ENCODE peak calls at places on chromosomes 7 and 10, in nine cellular contexts. One of them, this sample, is unnamed.
A peak's percentile ranks its signal among the peaks of the same experiment; 100 is the strongest.

GRCh38 chr10:121823993-121824463 is 103.8 kb downstream of the ATE1 start:
- DNase-seq in tibial nerve: no peak
- DNase-seq in T-helper 9 cell: no peak
- DNase-seq in naive thymus-derived CD8-positive, alpha-beta T cell: no peak
- DNase-seq in neural progenitor cell: peak; percentile 43
- DNase-seq in NCI-H1417: peak; percentile 3
- DNase-seq in GM13976: peak; percentile 65
- DNase-seq in LoVo: peak; percentile 13
- DNase-seq in psoas muscle: no peak
- DNase-seq in this sample: no peak

GRCh38 chr10:11874568-11875182 is 51.5 kb downstream of the PROSER2 start:
- DNase-seq in tibial nerve: no peak
- DNase-seq in T-helper 9 cell: no peak
- DNase-seq in naive thymus-derived CD8-positive, alpha-beta T cell: peak; percentile 74
- DNase-seq in neural progenitor cell: peak; percentile 87
- DNase-seq in NCI-H1417: peak; percentile 65
- DNase-seq in GM13976: peak; percentile 78
- DNase-seq in LoVo: peak; percentile 65
- DNase-seq in psoas muscle: peak; percentile 30
- DNase-seq in this sample: no peak

GRCh38 chr10:12945709-12946359 is 55.7 kb downstream of the CCDC3 start:
- DNase-seq in tibial nerve: no peak
- DNase-seq in T-helper 9 cell: no peak
- DNase-seq in naive thymus-derived CD8-positive, alpha-beta T cell: no peak
- DNase-seq in neural progenitor cell: no peak
- DNase-seq in NCI-H1417: no peak
- DNase-seq in GM13976: no peak
- DNase-seq in LoVo: no peak
- DNase-seq in psoas muscle: no peak
- DNase-seq in this sample: no peak

GRCh38 chr10:11517150-11517549 is 94.3 kb downstream of the USP6NL start:
- DNase-seq in tibial nerve: no peak
- DNase-seq in T-helper 9 cell: no peak
- DNase-seq in naive thymus-derived CD8-positive, alpha-beta T cell: no peak
- DNase-seq in neural progenitor cell: no peak
- DNase-seq in NCI-H1417: no peak
- DNase-seq in GM13976: no peak
- DNase-seq in LoVo: no peak
- DNase-seq in psoas muscle: no peak
- DNase-seq in this sample: no peak

GRCh38 chr7:64978497-64979203 is 12.2 kb downstream of the ZNF117 start:
- DNase-seq in tibial nerve: no peak
- DNase-seq in T-helper 9 cell: no peak
- DNase-seq in naive thymus-derived CD8-positive, alpha-beta T cell: no peak
- DNase-seq in neural progenitor cell: no peak
- DNase-seq in NCI-H1417: no peak
- DNase-seq in GM13976: no peak
- DNase-seq in LoVo: no peak
- DNase-seq in psoas muscle: no peak
- DNase-seq in this sample: no peak

GRCh38 chr7:157991351-157991750 is 596.3 kb downstream of the PTPRN2 start:
- DNase-seq in tibial nerve: no peak
- DNase-seq in T-helper 9 cell: no peak
- DNase-seq in naive thymus-derived CD8-positive, alpha-beta T cell: no peak
- DNase-seq in neural progenitor cell: no peak
- DNase-seq in NCI-H1417: no peak
- DNase-seq in GM13976: no peak
- DNase-seq in LoVo: no peak
- DNase-seq in psoas muscle: no peak
- DNase-seq in this sample: no peak

GRCh38 chr7:138493535-138493934 is 33.5 kb downstream of the TRIM24 start:
- DNase-seq in tibial nerve: no peak
- DNase-seq in T-helper 9 cell: no peak
- DNase-seq in naive thymus-derived CD8-positive, alpha-beta T cell: no peak
- DNase-seq in neural progenitor cell: no peak
- DNase-seq in NCI-H1417: no peak
- DNase-seq in GM13976: no peak
- DNase-seq in LoVo: no peak
- DNase-seq in psoas muscle: no peak
- DNase-seq in this sample: no peak

GRCh38 chr10:132133449-132134291 is 53.1 kb upstream of the DPYSL4 start:
- DNase-seq in tibial nerve: no peak
- DNase-seq in T-helper 9 cell: no peak
- DNase-seq in naive thymus-derived CD8-positive, alpha-beta T cell: peak; percentile 41
- DNase-seq in neural progenitor cell: no peak
- DNase-seq in NCI-H1417: no peak
- DNase-seq in GM13976: no peak
- DNase-seq in LoVo: no peak
- DNase-seq in psoas muscle: peak; percentile 37
- DNase-seq in this sample: no peak

GRCh38 chr7:45173596-45174327 is 16.2 kb downstream of the RAMP3 start:
- DNase-seq in tibial nerve: no peak
- DNase-seq in T-helper 9 cell: no peak
- DNase-seq in naive thymus-derived CD8-positive, alpha-beta T cell: peak; percentile 50
- DNase-seq in neural progenitor cell: no peak
- DNase-seq in NCI-H1417: no peak
- DNase-seq in GM13976: no peak
- DNase-seq in LoVo: no peak
- DNase-seq in psoas muscle: peak; percentile 8
- DNase-seq in this sample: no peak

GRCh38 chr7:141076377-141076776 is 2.5 kb downstream of the TMEM178B start:
- DNase-seq in tibial nerve: no peak
- DNase-seq in T-helper 9 cell: no peak
- DNase-seq in naive thymus-derived CD8-positive, alpha-beta T cell: no peak
- DNase-seq in neural progenitor cell: peak; percentile 79
- DNase-seq in NCI-H1417: peak; percentile 64
- DNase-seq in GM13976: no peak
- DNase-seq in LoVo: no peak
- DNase-seq in psoas muscle: no peak
- DNase-seq in this sample: no peak

GRCh38 chr10:14782691-14783363 is 8.1 kb upstream of the FAM107B start:
- DNase-seq in tibial nerve: no peak
- DNase-seq in T-helper 9 cell: no peak
- DNase-seq in naive thymus-derived CD8-positive, alpha-beta T cell: no peak
- DNase-seq in neural progenitor cell: no peak
- DNase-seq in NCI-H1417: no peak
- DNase-seq in GM13976: no peak
- DNase-seq in LoVo: peak; percentile 90
- DNase-seq in psoas muscle: no peak
- DNase-seq in this sample: no peak

GRCh38 chr7:30280631-30281030 is 3.8 kb upstream of the ZNRF2 start:
- DNase-seq in tibial nerve: no peak
- DNase-seq in T-helper 9 cell: no peak
- DNase-seq in naive thymus-derived CD8-positive, alpha-beta T cell: no peak
- DNase-seq in neural progenitor cell: peak; percentile 50
- DNase-seq in NCI-H1417: no peak
- DNase-seq in GM13976: no peak
- DNase-seq in LoVo: no peak
- DNase-seq in psoas muscle: no peak
- DNase-seq in this sample: no peak

GRCh38 chr7:116327751-116328150 is 117.4 kb downstream of the TES start:
- DNase-seq in tibial nerve: no peak
- DNase-seq in T-helper 9 cell: no peak
- DNase-seq in naive thymus-derived CD8-positive, alpha-beta T cell: no peak
- DNase-seq in neural progenitor cell: no peak
- DNase-seq in NCI-H1417: no peak
- DNase-seq in GM13976: no peak
- DNase-seq in LoVo: no peak
- DNase-seq in psoas muscle: no peak
- DNase-seq in this sample: no peak

GRCh38 chr7:924541-925231 is 29.8 kb downstream of the ADAP1 start:
- DNase-seq in tibial nerve: no peak
- DNase-seq in T-helper 9 cell: no peak
- DNase-seq in naive thymus-derived CD8-positive, alpha-beta T cell: peak; percentile 57
- DNase-seq in neural progenitor cell: no peak
- DNase-seq in NCI-H1417: no peak
- DNase-seq in GM13976: peak; percentile 83
- DNase-seq in LoVo: no peak
- DNase-seq in psoas muscle: peak; percentile 45
- DNase-seq in this sample: peak; percentile 8

GRCh38 chr10:124119933-124120332 is 26.5 kb upstream of the CHST15 start:
- DNase-seq in tibial nerve: no peak
- DNase-seq in T-helper 9 cell: no peak
- DNase-seq in naive thymus-derived CD8-positive, alpha-beta T cell: peak; percentile 61
- DNase-seq in neural progenitor cell: no peak
- DNase-seq in NCI-H1417: no peak
- DNase-seq in GM13976: no peak
- DNase-seq in LoVo: no peak
- DNase-seq in psoas muscle: peak; percentile 68
- DNase-seq in this sample: no peak

GRCh38 chr7:102891693-102892261 is 21.0 kb upstream of the LRRC17 start:
- DNase-seq in tibial nerve: no peak
- DNase-seq in T-helper 9 cell: no peak
- DNase-seq in naive thymus-derived CD8-positive, alpha-beta T cell: no peak
- DNase-seq in neural progenitor cell: no peak
- DNase-seq in NCI-H1417: no peak
- DNase-seq in GM13976: no peak
- DNase-seq in LoVo: peak; percentile 58
- DNase-seq in psoas muscle: peak; percentile 55
- DNase-seq in this sample: no peak

GRCh38 chr10:13924020-13924725 is 337.4 kb downstream of the PRPF18 start:
- DNase-seq in tibial nerve: no peak
- DNase-seq in T-helper 9 cell: no peak
- DNase-seq in naive thymus-derived CD8-positive, alpha-beta T cell: no peak
- DNase-seq in neural progenitor cell: no peak
- DNase-seq in NCI-H1417: no peak
- DNase-seq in GM13976: no peak
- DNase-seq in LoVo: no peak
- DNase-seq in psoas muscle: no peak
- DNase-seq in this sample: no peak

GRCh38 chr7:134804351-134804750 is 24.9 kb downstream of the CALD1 start:
- DNase-seq in tibial nerve: no peak
- DNase-seq in T-helper 9 cell: no peak
- DNase-seq in naive thymus-derived CD8-positive, alpha-beta T cell: no peak
- DNase-seq in neural progenitor cell: peak; percentile 39
- DNase-seq in NCI-H1417: no peak
- DNase-seq in GM13976: no peak
- DNase-seq in LoVo: no peak
- DNase-seq in psoas muscle: no peak
- DNase-seq in this sample: no peak

GRCh38 chr10:50615654-50616053 is 8.1 kb downstream of the SGMS1 start:
- DNase-seq in tibial nerve: no peak
- DNase-seq in T-helper 9 cell: no peak
- DNase-seq in naive thymus-derived CD8-positive, alpha-beta T cell: no peak
- DNase-seq in neural progenitor cell: no peak
- DNase-seq in NCI-H1417: no peak
- DNase-seq in GM13976: no peak
- DNase-seq in LoVo: no peak
- DNase-seq in psoas muscle: no peak
- DNase-seq in this sample: no peak

GRCh38 chr7:78018541-78019456 is 220.2 kb downstream of the PHTF2 start:
- DNase-seq in tibial nerve: peak; percentile 59
- DNase-seq in T-helper 9 cell: no peak
- DNase-seq in naive thymus-derived CD8-positive, alpha-beta T cell: no peak
- DNase-seq in neural progenitor cell: peak; percentile 51
- DNase-seq in NCI-H1417: peak; percentile 71
- DNase-seq in GM13976: no peak
- DNase-seq in LoVo: no peak
- DNase-seq in psoas muscle: peak; percentile 63
- DNase-seq in this sample: no peak

GRCh38 chr10:35304649-35305048 is 31.7 kb upstream of the CCNY start:
- DNase-seq in tibial nerve: no peak
- DNase-seq in T-helper 9 cell: no peak
- DNase-seq in naive thymus-derived CD8-positive, alpha-beta T cell: no peak
- DNase-seq in neural progenitor cell: no peak
- DNase-seq in NCI-H1417: no peak
- DNase-seq in GM13976: no peak
- DNase-seq in LoVo: no peak
- DNase-seq in psoas muscle: no peak
- DNase-seq in this sample: no peak

GRCh38 chr7:37039131-37039719 is 314.9 kb upstream of the AOAH start:
- DNase-seq in tibial nerve: no peak
- DNase-seq in T-helper 9 cell: no peak
- DNase-seq in naive thymus-derived CD8-positive, alpha-beta T cell: no peak
- DNase-seq in neural progenitor cell: no peak
- DNase-seq in NCI-H1417: no peak
- DNase-seq in GM13976: no peak
- DNase-seq in LoVo: no peak
- DNase-seq in psoas muscle: no peak
- DNase-seq in this sample: no peak

GRCh38 chr10:97743169-97743945 is 6.4 kb downstream of the ZFYVE27 start:
- DNase-seq in tibial nerve: no peak
- DNase-seq in T-helper 9 cell: no peak
- DNase-seq in naive thymus-derived CD8-positive, alpha-beta T cell: no peak
- DNase-seq in neural progenitor cell: no peak
- DNase-seq in NCI-H1417: no peak
- DNase-seq in GM13976: no peak
- DNase-seq in LoVo: no peak
- DNase-seq in psoas muscle: no peak
- DNase-seq in this sample: no peak

GRCh38 chr10:129963076-129963830 is 821 bp downstream of the EBF3 start:
- DNase-seq in tibial nerve: no peak
- DNase-seq in T-helper 9 cell: no peak
- DNase-seq in naive thymus-derived CD8-positive, alpha-beta T cell: no peak
- DNase-seq in neural progenitor cell: peak; percentile 78
- DNase-seq in NCI-H1417: peak; percentile 42
- DNase-seq in GM13976: no peak
- DNase-seq in LoVo: peak; percentile 3
- DNase-seq in psoas muscle: peak; percentile 76
- DNase-seq in this sample: no peak

This sample was measured in T-helper 17 cell.